ENCODE peak calls at places on chromosome 1, in four cellular contexts. U is stomach, Y is ovary, O is breast epithelium. G is an unnamed sample.

GRCh38 chr1:109823543-109824348 is 60.0 kb upstream of the EPS8L3 start:
- DNase-seq in U (no peak), Y (peak; percentile 63), O (no peak), G (no peak)

GRCh38 chr1:15004396-15004795 is 149.2 kb upstream of the TMEM51 start:
- DNase-seq in U (no peak), Y (no peak), O (no peak), G (no peak)

GRCh38 chr1:12630946-12631540 is 12.8 kb upstream of the AADACL4 start:
- DNase-seq in U (no peak), Y (no peak), O (no peak), G (no peak)

GRCh38 chr1:147890177-147890790 is 12.3 kb upstream of the GJA8 start:
- DNase-seq in U (peak; percentile 74), Y (peak; percentile 63), O (no peak), G (no peak)

GRCh38 chr1:5478961-5479360 is 513.3 kb downstream of the NPHP4 start:
- DNase-seq in U (no peak), Y (no peak), O (no peak), G (no peak)

GRCh38 chr1:183780159-183780558 is 24.8 kb upstream of the RGL1 start:
- DNase-seq in U (no peak), Y (no peak), O (no peak), G (no peak)

GRCh38 chr1:209621329-209621728 is 30.9 kb downstream of the LAMB3 start:
- DNase-seq in U (no peak), Y (no peak), O (no peak), G (no peak)

GRCh38 chr1:90443340-90443739 is 273.8 kb downstream of the BARHL2 start:
- DNase-seq in U (no peak), Y (no peak), O (no peak), G (no peak)

GRCh38 chr1:52602328-52603300 is at the start of gene GPX7:
- DNase-seq in U (peak; percentile 39), Y (peak; percentile 71), O (no peak), G (no peak)

GRCh38 chr1:174659823-174660222 is 212.1 kb downstream of the GPR52 start:
- DNase-seq in U (no peak), Y (no peak), O (no peak), G (no peak)

GRCh38 chr1:20426923-20427322 is 59.1 kb downstream of the CAMK2N1 start:
- DNase-seq in U (no peak), Y (no peak), O (peak; percentile 5), G (no peak)

GRCh38 chr1:169704797-169705196 is 6.6 kb downstream of the SELL start:
- DNase-seq in U (no peak), Y (no peak), O (no peak), G (no peak)

GRCh38 chr1:43868741-43869067 is 64.9 kb upstream of the ARTN start:
- DNase-seq in U (no peak), Y (no peak), O (no peak), G (no peak)

GRCh38 chr1:61284933-61285332 is 202.6 kb downstream of the NFIA start:
- DNase-seq in U (no peak), Y (no peak), O (no peak), G (no peak)

GRCh38 chr1:88768816-88769215 is 84.7 kb downstream of the PKN2 start:
- DNase-seq in U (no peak), Y (no peak), O (no peak), G (no peak)

GRCh38 chr1:211327341-211327921 is 798 bp downstream of the TRAF5 start:
- DNase-seq in U (no peak), Y (peak; percentile 44), O (no peak), G (no peak)

GRCh38 chr1:9653195-9653782 is 1.8 kb downstream of the PIK3CD start:
- DNase-seq in U (no peak), Y (no peak), O (no peak), G (no peak)

GRCh38 chr1:222054416-222054815 is 312.5 kb upstream of the DUSP10 start:
- DNase-seq in U (no peak), Y (no peak), O (no peak), G (no peak)

GRCh38 chr1:54309631-54310366 is 96.4 kb downstream of the SSBP3 start:
- DNase-seq in U (no peak), Y (no peak), O (no peak), G (no peak)

GRCh38 chr1:245901565-245901964 is 605.5 kb downstream of the SMYD3 start:
- DNase-seq in U (no peak), Y (no peak), O (no peak), G (no peak)

GRCh38 chr1:107254306-107254705 is 113.5 kb downstream of the NTNG1 start:
- DNase-seq in U (no peak), Y (no peak), O (no peak), G (no peak)

GRCh38 chr1:9207086-9207485 is 27.5 kb upstream of the H6PD start:
- DNase-seq in U (no peak), Y (no peak), O (no peak), G (no peak)

GRCh38 chr1:14850563-14850962 is 252.1 kb downstream of the KAZN start:
- DNase-seq in U (peak; percentile 28), Y (no peak), O (no peak), G (no peak)

GRCh38 chr1:90955769-90956168 is 66.1 kb downstream of the ZNF644 start:
- DNase-seq in U (no peak), Y (no peak), O (no peak), G (no peak)

GRCh38 chr1:245684111-245684510 is 529.3 kb downstream of the KIF26B start:
- DNase-seq in U (peak; percentile 20), Y (no peak), O (no peak), G (no peak)

GRCh38 chr1:47438321-47439150 is 692 bp downstream of the FOXD2 start:
- DNase-seq in U (no peak), Y (no peak), O (no peak), G (no peak)

GRCh38 chr1:47437518-47438320 is at the start of gene FOXD2:
- DNase-seq in U (peak; percentile 87), Y (peak; percentile 81), O (peak; percentile 68), G (no peak)

GRCh38 chr1:47436979-47437517 is 796 bp upstream of the FOXD2 start:
- DNase-seq in U (no peak), Y (peak; percentile 39), O (no peak), G (no peak)

GRCh38 chr1:47435506-47436303 is 2.1 kb upstream of the FOXD2 start:
- DNase-seq in U (no peak), Y (no peak), O (no peak), G (no peak)

GRCh38 chr1:47436304-47436978 is 1.4 kb upstream of the FOXD2 start:
- DNase-seq in U (peak; percentile 80), Y (peak; percentile 65), O (peak; percentile 67), G (no peak)
- H3K27me3 ChIP-seq in U (peaks cover 100% of the 10 kb centered on the region), Y (no peaks in the 10 kb centered on the region), O (peaks cover 59% of the 10 kb centered on the region), G (peaks cover 44% of the 10 kb centered on the region)

GRCh38 chr1:35461966-35462651 is 95.1 kb downstream of the KIAA0319L start:
- DNase-seq in U (no peak), Y (no peak), O (no peak), G (no peak)
- TF ChIP-seq POLR2A in U (no peak), Y (no peak), O (no peak), G (no peak)

GRCh38 chr1:2465371-2466269 is 10.5 kb upstream of the PLCH2 start:
- DNase-seq in U (no peak), Y (no peak), O (no peak), G (no peak)

GRCh38 chr1:2460203-2460602 is 15.9 kb upstream of the PLCH2 start:
- DNase-seq in U (no peak), Y (no peak), O (no peak), G (no peak)

GRCh38 chr1:2463396-2463795 is 12.7 kb upstream of the PLCH2 start:
- DNase-seq in U (no peak), Y (no peak), O (no peak), G (no peak)

GRCh38 chr1:2460996-2461751 is 14.9 kb upstream of the PLCH2 start:
- DNase-seq in U (no peak), Y (no peak), O (no peak), G (no peak)

GRCh38 chr1:2462819-2463218 is 13.3 kb upstream of the PLCH2 start:
- DNase-seq in U (no peak), Y (no peak), O (no peak), G (no peak)
- H3K27me3 ChIP-seq in U (peaks cover 87% of the 10 kb centered on the region), Y (no peaks in the 10 kb centered on the region), O (peaks cover 56% of the 10 kb centered on the region), G (no peaks in the 10 kb centered on the region)

GRCh38 chr1:182227864-182228547 is 163.6 kb downstream of the GLUL start:
- DNase-seq in U (no peak), Y (no peak), O (no peak), G (no peak)

GRCh38 chr1:182226618-182227017 is 165.0 kb downstream of the GLUL start:
- DNase-seq in U (no peak), Y (no peak), O (no peak), G (no peak)

GRCh38 chr1:182235604-182235951 is 156.0 kb downstream of the GLUL start:
- DNase-seq in U (no peak), Y (no peak), O (no peak), G (no peak)

GRCh38 chr1:182229451-182229850 is 162.1 kb downstream of the GLUL start:
- DNase-seq in U (no peak), Y (no peak), O (no peak), G (no peak)

DNA sequence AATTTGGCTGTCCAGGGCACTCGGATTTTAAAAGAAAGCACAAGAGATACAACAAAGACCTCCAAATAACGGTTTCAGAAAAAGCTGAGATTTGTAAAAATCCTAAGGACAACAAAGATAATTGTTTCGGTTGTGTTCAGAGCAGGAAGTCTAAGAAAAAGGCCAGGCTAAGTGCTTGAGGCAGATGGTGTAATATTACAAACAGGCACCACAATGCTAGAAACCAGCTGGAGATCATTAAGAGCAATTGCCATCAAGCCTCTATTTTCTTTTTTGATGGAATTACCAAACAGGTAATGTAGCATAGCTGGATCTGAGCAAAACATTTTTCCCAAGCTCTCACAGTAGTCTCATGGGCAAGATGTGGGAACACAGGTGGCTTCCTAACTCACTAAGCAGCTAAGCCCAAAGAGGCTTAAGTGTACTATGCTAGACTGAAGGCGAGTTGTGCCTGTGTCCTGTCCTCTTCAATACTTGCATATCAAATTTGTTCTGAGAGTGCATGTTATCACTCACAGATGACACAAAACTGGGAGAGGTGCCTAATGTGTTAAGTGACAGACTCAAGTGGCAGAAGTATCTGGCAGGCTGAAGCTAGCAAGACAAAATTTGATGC is 161.6 kb downstream of the GLUL start:
- DNase-seq in U (no peak), Y (no peak), O (no peak), G (no peak)
- TF ChIP-seq POLR2A in U (no peak), Y (no peak), O (no peak), G (no peak)